ENCODE peak calls at places on chromosome 11, in six cellular contexts. B is lower lobe of right lung, P is brain microvascular endothelial cell, V is neural crest cell, J is A549, G is NB4. F is an unnamed sample.

GRCh38 chr11:62615521-62615920 is 2.5 kb downstream of the ROM1 start:
- DNase-seq in B (no peak), P (no peak), V (no peak), J (no peak), G (no peak), F (no peak)

GRCh38 chr11:93481696-93482095 is 61.5 kb downstream of the SMCO4 start:
- DNase-seq in B (no peak), P (no peak), V (no peak), J (no peak), G (no peak), F (no peak)

GRCh38 chr11:38667359-38667758 is 2069.3 kb upstream of the RAG2 start:
- DNase-seq in B (no peak), P (no peak), V (no peak), J (no peak), G (no peak), F (no peak)

GRCh38 chr11:85810521-85810870 is 445 bp downstream of the SYTL2 start:
- DNase-seq in B (no peak), P (no peak), V (no peak), J (no peak), G (no peak), F (no peak)

GRCh38 chr11:102234779-102235439 is 82.4 kb upstream of the BIRC3 start:
- DNase-seq in B (no peak), P (no peak), V (no peak), J (no peak), G (no peak), F (no peak)

GRCh38 chr11:34263462-34264186 is 94.2 kb downstream of the ABTB2 start:
- DNase-seq in B (peak), P (peak), V (no peak), J (peak), G (no peak), F (no peak)

GRCh38 chr11:1082346-1082727 is 7.7 kb downstream of the MUC2 start:
- DNase-seq in B (peak), P (no peak), V (no peak), J (no peak), G (no peak), F (no peak)

GRCh38 chr11:112290462-112290894 is 29.8 kb upstream of the PLET1 start:
- DNase-seq in B (no peak), P (no peak), V (no peak), J (no peak), G (no peak), F (no peak)

GRCh38 chr11:6615882-6616585 is 3.2 kb downstream of the TPP1 start:
- DNase-seq in B (no peak), P (peak), V (no peak), J (no peak), G (no peak), F (no peak)

GRCh38 chr11:1473786-1474185 is 12.8 kb downstream of the MOB2 start:
- DNase-seq in B (peak), P (no peak), V (no peak), J (no peak), G (no peak), F (no peak)

DNA sequence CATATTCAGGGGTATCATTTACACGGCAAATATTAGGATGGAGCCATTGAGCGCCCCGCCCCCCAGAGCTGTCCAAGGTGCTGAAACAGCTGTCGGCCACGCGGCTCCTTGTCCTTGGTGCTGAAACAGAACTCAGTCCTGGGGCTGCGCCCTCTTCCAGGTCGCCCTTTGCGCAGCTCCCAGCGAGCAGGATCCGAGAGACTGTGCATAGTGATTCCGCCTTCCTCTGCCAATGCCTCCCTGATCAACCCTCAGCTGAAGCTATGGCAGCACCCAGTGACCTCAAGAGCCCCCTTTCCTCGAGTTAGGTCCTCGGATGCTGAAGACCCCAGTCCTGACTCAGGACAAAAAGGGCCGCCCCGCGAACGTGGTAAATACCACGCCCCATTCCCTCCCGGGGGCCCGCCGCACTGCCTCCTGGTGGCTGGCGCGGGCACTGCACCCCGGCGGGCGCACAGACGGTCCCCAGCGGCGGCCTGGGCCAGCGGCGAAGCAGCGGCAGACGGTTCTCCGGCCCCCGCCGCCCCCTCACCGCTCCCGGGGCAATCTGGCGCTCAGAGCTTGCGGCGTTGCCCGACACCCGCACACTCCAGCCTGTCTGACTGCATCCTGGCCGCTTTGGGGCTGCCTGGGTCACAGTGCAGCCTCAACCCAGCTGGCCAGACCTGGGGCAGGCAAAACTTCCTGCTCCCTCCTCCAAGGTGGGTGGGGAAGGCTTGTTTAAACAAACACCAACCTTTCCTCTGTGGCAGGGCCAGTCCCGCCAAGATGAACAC is 13.4 kb downstream of the SYT7 start:
- DNase-seq in B (peak), P (peak), V (peak), J (peak), G (peak), F (peak)
- TF ChIP-seq CTCF in B (peak), P (peak), V (peak), J (peak), G (peak), F (peak)

DNA sequence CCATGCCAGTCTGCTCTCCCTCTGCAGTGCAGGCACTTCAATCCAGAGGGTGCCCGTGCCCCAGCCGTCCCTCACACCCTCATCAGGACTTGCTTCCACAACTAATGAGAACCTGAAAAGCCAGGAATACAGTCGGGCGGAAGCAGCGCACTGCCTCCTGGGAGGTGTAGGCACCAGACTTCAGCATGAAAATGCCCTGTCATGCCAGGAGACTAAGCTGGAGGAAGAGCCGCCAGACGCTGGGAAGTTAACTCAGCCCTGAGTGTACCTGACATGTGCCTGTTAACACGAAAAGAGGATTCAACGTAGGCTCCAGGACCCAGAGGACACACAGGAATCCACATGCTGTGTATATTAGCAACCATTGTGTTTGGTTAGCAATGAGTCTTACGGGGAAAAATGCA is 40.0 kb upstream of the FLI1 start:
- DNase-seq in B (peak), P (peak), V (no peak), J (peak), G (no peak), F (no peak)
- TF ChIP-seq CTCF in B (no peak), P (no peak), V (no peak), J (no peak), G (no peak), F (no peak)

GRCh38 chr11:116994195-116994594 is 104.0 kb downstream of the SIK3 start:
- DNase-seq in B (no peak), P (no peak), V (no peak), J (no peak), G (no peak), F (no peak)

GRCh38 chr11:116990061-116990473 is 108.2 kb downstream of the SIK3 start:
- DNase-seq in B (no peak), P (peak), V (no peak), J (no peak), G (no peak), F (no peak)

GRCh38 chr11:116991491-116991890 is 106.7 kb downstream of the SIK3 start:
- DNase-seq in B (no peak), P (no peak), V (no peak), J (no peak), G (no peak), F (no peak)

GRCh38 chr11:116990811-116991210 is 107.4 kb downstream of the SIK3 start:
- DNase-seq in B (no peak), P (no peak), V (no peak), J (no peak), G (no peak), F (no peak)

DNA sequence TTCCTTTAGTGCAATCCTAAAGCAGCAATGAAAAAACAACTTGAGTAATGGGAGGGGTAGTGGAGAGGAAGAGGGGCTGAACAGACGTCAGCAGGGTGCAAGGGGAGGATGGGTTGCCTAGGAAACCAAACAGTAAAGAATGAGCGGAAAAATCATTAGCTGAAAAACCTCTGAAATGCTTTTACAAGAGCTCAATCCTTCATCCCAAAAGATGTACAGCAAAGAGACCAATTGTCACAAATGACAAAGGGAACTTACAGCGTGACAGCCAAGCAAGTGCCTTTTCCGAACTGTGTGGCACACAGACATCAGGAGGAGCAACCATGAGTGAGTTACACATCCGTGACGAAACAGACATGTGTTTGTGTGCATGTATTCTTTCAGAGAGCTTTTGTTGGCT is 104.6 kb downstream of the SIK3 start:
- DNase-seq in B (no peak), P (peak), V (peak), J (no peak), G (no peak), F (no peak)
- TF ChIP-seq CTCF in B (no peak), P (no peak), V (no peak), J (no peak), G (no peak), F (no peak)

GRCh38 chr11:119694334-119694733 is 34.7 kb downstream of the NECTIN1 start:
- DNase-seq in B (no peak), P (no peak), V (no peak), J (peak), G (peak), F (no peak)
- TF ChIP-seq CTCF in B (no peak), P (no peak), V (no peak), J (no peak), G (peak), F (no peak)